ENCODE peak calls at places on chromosomes 12 and 14, in six cellular contexts. J, N, R, V, H and X are unnamed samples.

GRCh38 chr12:85782711-85783110 is 53.5 kb downstream of the RASSF9 start:
- DNase-seq in J (no peak), N (no peak), R (no peak), V (no peak), H (no peak), X (no peak)

GRCh38 chr12:122661938-122662337 is 41.2 kb downstream of the HCAR2 start:
- DNase-seq in J (no peak), N (no peak), R (no peak), V (no peak), H (no peak), X (no peak)

GRCh38 chr14:89728964-89729363 is 225.6 kb downstream of the EFCAB11 start:
- DNase-seq in J (no peak), N (no peak), R (no peak), V (no peak), H (no peak), X (no peak)

GRCh38 chr12:63151898-63152700 is 1.1 kb upstream of the AVPR1A start:
- DNase-seq in J (peak; percentile 67), N (peak; percentile 82), R (peak; percentile 45), V (no peak), H (peak; percentile 16), X (peak; percentile 70)

GRCh38 chr14:91184559-91184958 is 59.9 kb downstream of the GPR68 start:
- DNase-seq in J (no peak), N (no peak), R (no peak), V (no peak), H (no peak), X (no peak)

GRCh38 chr12:2117541-2117940 is 64.8 kb downstream of the CACNA1C start:
- DNase-seq in J (no peak), N (no peak), R (no peak), V (no peak), H (no peak), X (no peak)

GRCh38 chr12:132746621-132747020 is 15.0 kb downstream of the ANKLE2 start:
- DNase-seq in J (no peak), N (no peak), R (no peak), V (no peak), H (no peak), X (no peak)

GRCh38 chr12:26246483-26247164 is 51.3 kb downstream of the SSPN start:
- DNase-seq in J (no peak), N (no peak), R (peak; percentile 79), V (no peak), H (no peak), X (no peak)

GRCh38 chr14:69652942-69653680 is 41.7 kb downstream of the SUSD6 start:
- DNase-seq in J (no peak), N (no peak), R (no peak), V (no peak), H (no peak), X (no peak)

GRCh38 chr12:1804545-1805332 is 15.6 kb upstream of the LRTM2 start:
- DNase-seq in J (peak; percentile 83), N (peak; percentile 96), R (peak; percentile 86), V (peak; percentile 55), H (no peak), X (peak; percentile 86)

GRCh38 chr12:109115758-109116610 is at the start of gene ACACB:
- DNase-seq in J (no peak), N (no peak), R (no peak), V (no peak), H (no peak), X (no peak)

GRCh38 chr14:67583711-67584644 is 16.1 kb downstream of the PIGH start:
- DNase-seq in J (peak; percentile 44), N (no peak), R (peak; percentile 77), V (no peak), H (no peak), X (peak; percentile 47)

GRCh38 chr12:92696240-92696639 is 6.5 kb upstream of the PLEKHG7 start:
- DNase-seq in J (no peak), N (no peak), R (no peak), V (peak; percentile 37), H (no peak), X (no peak)

GRCh38 chr14:68231832-68232642 is 412.5 kb downstream of the RAD51B start:
- DNase-seq in J (no peak), N (no peak), R (no peak), V (no peak), H (no peak), X (no peak)

GRCh38 chr14:69093551-69094421 is 59.1 kb downstream of the DCAF5 start:
- DNase-seq in J (no peak), N (no peak), R (no peak), V (no peak), H (no peak), X (no peak)

GRCh38 chr14:100747021-100747586 is 20.4 kb downstream of the DLK1 start:
- DNase-seq in J (no peak), N (peak; percentile 8), R (peak; percentile 86), V (peak; percentile 97), H (no peak), X (no peak)

GRCh38 chr12:9864913-9865675 is 4.1 kb downstream of the CLEC2B start:
- DNase-seq in J (no peak), N (no peak), R (no peak), V (no peak), H (no peak), X (no peak)

GRCh38 chr12:109761631-109761950 is 48.0 kb downstream of the FAM222A start:
- DNase-seq in J (peak; percentile 1), N (peak; percentile 26), R (no peak), V (no peak), H (no peak), X (no peak)

GRCh38 chr14:101374373-101375338 is 186.6 kb upstream of the DIO3 start:
- DNase-seq in J (no peak), N (no peak), R (no peak), V (no peak), H (no peak), X (no peak)

GRCh38 chr12:25771062-25771461 is 187.4 kb upstream of the RASSF8 start:
- DNase-seq in J (no peak), N (no peak), R (peak; percentile 40), V (no peak), H (no peak), X (no peak)

GRCh38 chr12:77980782-77981181 is 150.1 kb downstream of the NAV3 start:
- DNase-seq in J (no peak), N (no peak), R (no peak), V (no peak), H (no peak), X (no peak)

GRCh38 chr12:107661830-107662229 is 23.8 kb upstream of the PWP1 start:
- DNase-seq in J (no peak), N (no peak), R (no peak), V (no peak), H (no peak), X (no peak)

GRCh38 chr12:70757830-70758493 is 120.7 kb upstream of the PTPRB start:
- DNase-seq in J (no peak), N (no peak), R (no peak), V (no peak), H (no peak), X (no peak)

GRCh38 chr12:50017047-50017446 is 8.2 kb downstream of the RACGAP1 start:
- DNase-seq in J (no peak), N (no peak), R (no peak), V (peak; percentile 71), H (peak; percentile 63), X (no peak)

GRCh38 chr12:55875704-55876103 is 33.0 kb upstream of the MMP19 start:
- DNase-seq in J (no peak), N (no peak), R (no peak), V (no peak), H (no peak), X (no peak)

GRCh38 chr14:102593841-102594170 is 1.4 kb downstream of the RCOR1 start:
- DNase-seq in J (no peak), N (no peak), R (no peak), V (no peak), H (no peak), X (no peak)

GRCh38 chr12:49838973-49839633 is 3.8 kb downstream of the BCDIN3D start:
- DNase-seq in J (peak; percentile 20), N (no peak), R (peak; percentile 49), V (no peak), H (no peak), X (peak; percentile 50)

GRCh38 chr12:70246580-70246979 is 3.3 kb downstream of the CNOT2 start:
- DNase-seq in J (no peak), N (no peak), R (no peak), V (no peak), H (no peak), X (no peak)